ENCODE peak calls at places on chromosomes 1 and 21, in eight cellular contexts. M is HT-29, Y is fibroblast of the conjunctiva, U is T-helper 22 cell, L is hepatocyte, E is cardiac muscle cell, J is lung, P is KBM-7. K is an unnamed sample.
A peak's percentile ranks its signal among the peaks of the same experiment; 100 is the strongest.

GRCh38 chr1:240100351-240100750 is 8.7 kb downstream of the FMN2 start:
- DNase-seq in U (no peak), P (no peak), M (no peak), J (no peak), L (no peak), Y (no peak), E (no peak), K (no peak)

GRCh38 chr21:35311985-35312384 is 262.9 kb upstream of the RUNX1 start:
- DNase-seq in M (no peak), Y (no peak), L (no peak), E (no peak), P (no peak), J (no peak), U (no peak), K (no peak)

GRCh38 chr1:2394761-2395160 is 3.1 kb downstream of the RER1 start:
- DNase-seq in U (no peak), J (no peak), P (no peak), Y (no peak), E (no peak), M (no peak), L (no peak), K (no peak)

GRCh38 chr1:64917328-64917861 is 49.0 kb downstream of the JAK1 start:
- DNase-seq in U (no peak), L (peak; percentile 35), J (peak; percentile 42), M (peak; percentile 52), P (peak; percentile 65), E (peak; percentile 99), Y (peak; percentile 86), K (peak; percentile 85)

GRCh38 chr1:35640380-35641232 is 720 bp downstream of the PSMB2 start:
- DNase-seq in M (peak; percentile 32), U (no peak), E (no peak), L (no peak), P (peak; percentile 31), J (no peak), Y (no peak), K (no peak)

GRCh38 chr1:92485374-92486250 is 1.1 kb downstream of the GFI1 start:
- DNase-seq in J (peak; percentile 41), M (peak; percentile 30), P (peak; percentile 96), L (peak; percentile 66), U (peak; percentile 32), Y (no peak), E (peak; percentile 58), K (no peak)

GRCh38 chr1:77057994-77058585 is 161.1 kb downstream of the PIGK start:
- DNase-seq in J (no peak), M (no peak), E (no peak), U (no peak), Y (no peak), L (no peak), P (no peak), K (no peak)

GRCh38 chr1:200602632-200603031 is 17.9 kb downstream of the KIF14 start:
- DNase-seq in J (no peak), M (no peak), U (no peak), E (no peak), Y (no peak), L (no peak), P (no peak), K (no peak)

GRCh38 chr1:89894210-89894668 is 73.4 kb downstream of the LRRC8D start:
- DNase-seq in P (no peak), U (no peak), M (no peak), J (no peak), L (no peak), Y (peak; percentile 74), E (peak; percentile 91), K (peak; percentile 85)

K was measured in pulmonary artery endothelial cell.